ENCODE peak calls at places on chromosome 3, in nine cellular contexts. T, H, B, J, A, P, G, O and C are unnamed samples.

GRCh38 chr3:193688845-193689714 is 96.1 kb downstream of the OPA1 start:
- DNase-seq in T (no peak), H (no peak), B (no peak), J (no peak), A (no peak), P (no peak), G (no peak), O (no peak), C (no peak)

GRCh38 chr3:13191016-13191415 is 117.8 kb upstream of the IQSEC1 start:
- DNase-seq in T (no peak), H (no peak), B (no peak), J (no peak), A (no peak), P (no peak), G (no peak), O (no peak), C (no peak)

GRCh38 chr3:76940181-76940770 is 99.6 kb upstream of the ROBO2 start:
- DNase-seq in T (no peak), H (no peak), B (no peak), J (no peak), A (no peak), P (no peak), G (no peak), O (no peak), C (no peak)

GRCh38 chr3:125145751-125146475 is 66.6 kb downstream of the SLC12A8 start:
- DNase-seq in T (no peak), H (no peak), B (no peak), J (no peak), A (no peak), P (no peak), G (no peak), O (no peak), C (no peak)

GRCh38 chr3:43866529-43867353 is 176.0 kb downstream of the ABHD5 start:
- DNase-seq in T (peak), H (no peak), B (no peak), J (peak), A (no peak), P (no peak), G (no peak), O (peak), C (peak)

GRCh38 chr3:12073106-12073505 is 68.9 kb downstream of the SYN2 start:
- DNase-seq in T (no peak), H (no peak), B (no peak), J (no peak), A (no peak), P (no peak), G (no peak), O (no peak), C (no peak)

GRCh38 chr3:116135462-116135861 is 309.8 kb downstream of the LSAMP start:
- DNase-seq in T (peak), H (no peak), B (peak), J (no peak), A (no peak), P (no peak), G (no peak), O (no peak), C (peak)

GRCh38 chr3:52277071-52277964 is 1.1 kb downstream of the WDR82 start:
- DNase-seq in T (peak), H (peak), B (peak), J (peak), A (peak), P (peak), G (peak), O (peak), C (peak)

GRCh38 chr3:188052229-188052965 is 101.6 kb upstream of the LPP start:
- DNase-seq in T (no peak), H (no peak), B (peak), J (no peak), A (peak), P (peak), G (peak), O (no peak), C (peak)

GRCh38 chr3:101146946-101147345 is 153.7 kb upstream of the ABI3BP start:
- DNase-seq in T (peak), H (no peak), B (no peak), J (no peak), A (no peak), P (no peak), G (no peak), O (no peak), C (no peak)

GRCh38 chr3:33718595-33718907 is 497 bp upstream of the CLASP2 start:
- DNase-seq in T (no peak), H (no peak), B (no peak), J (no peak), A (no peak), P (no peak), G (no peak), O (no peak), C (no peak)

GRCh38 chr3:97882975-97883598 is 61.3 kb downstream of the CRYBG3 start:
- DNase-seq in T (peak), H (no peak), B (no peak), J (peak), A (peak), P (no peak), G (no peak), O (peak), C (no peak)

GRCh38 chr3:99999541-99999940 is 114.8 kb downstream of the FILIP1L start:
- DNase-seq in T (peak), H (no peak), B (no peak), J (no peak), A (no peak), P (no peak), G (no peak), O (peak), C (no peak)

GRCh38 chr3:9727041-9727595 is 4.4 kb upstream of the BRPF1 start:
- DNase-seq in T (peak), H (peak), B (no peak), J (peak), A (no peak), P (no peak), G (no peak), O (peak), C (no peak)

GRCh38 chr3:190506271-190506670 is 7.6 kb upstream of the IL1RAP start:
- DNase-seq in T (no peak), H (no peak), B (no peak), J (no peak), A (no peak), P (no peak), G (no peak), O (no peak), C (no peak)

GRCh38 chr3:177284383-177284881 is 87.2 kb upstream of the TBL1XR1 start:
- DNase-seq in T (peak), H (no peak), B (peak), J (peak), A (peak), P (peak), G (no peak), O (peak), C (peak)

GRCh38 chr3:106454497-106454896 is 585.7 kb upstream of the CBLB start:
- DNase-seq in T (no peak), H (no peak), B (no peak), J (no peak), A (no peak), P (no peak), G (no peak), O (no peak), C (no peak)

GRCh38 chr3:156605686-156606605 is 51.0 kb upstream of the SSR3 start:
- DNase-seq in T (peak), H (peak), B (peak), J (no peak), A (peak), P (peak), G (peak), O (peak), C (peak)

GRCh38 chr3:189171707-189172106 is at the start of gene TPRG1:
- DNase-seq in T (no peak), H (no peak), B (no peak), J (no peak), A (no peak), P (no peak), G (no peak), O (peak), C (no peak)

GRCh38 chr3:121477589-121477988 is 68.2 kb downstream of the POLQ start:
- DNase-seq in T (peak), H (no peak), B (no peak), J (no peak), A (no peak), P (no peak), G (no peak), O (no peak), C (peak)

GRCh38 chr3:66367979-66368378 is 132.8 kb downstream of the LRIG1 start:
- DNase-seq in T (no peak), H (no peak), B (no peak), J (no peak), A (no peak), P (no peak), G (no peak), O (no peak), C (no peak)

GRCh38 chr3:16205156-16205870 is 30.8 kb downstream of the GALNT15 start:
- DNase-seq in T (no peak), H (no peak), B (no peak), J (no peak), A (no peak), P (no peak), G (no peak), O (peak), C (no peak)

GRCh38 chr3:13544293-13544831 is 4.6 kb upstream of the FBLN2 start:
- DNase-seq in T (peak), H (no peak), B (no peak), J (peak), A (no peak), P (no peak), G (no peak), O (peak), C (no peak)

GRCh38 chr3:53846134-53846850 is at the start of the genes CHDH and IL17RB:
- DNase-seq in T (peak), H (peak), B (peak), J (peak), A (peak), P (peak), G (no peak), O (peak), C (no peak)

GRCh38 chr3:33317963-33318708 is 40.9 kb downstream of the FBXL2 start:
- DNase-seq in T (no peak), H (peak), B (no peak), J (peak), A (no peak), P (no peak), G (no peak), O (no peak), C (no peak)

GRCh38 chr3:152350139-152350538 is 81.4 kb downstream of the MBNL1 start:
- DNase-seq in T (peak), H (no peak), B (no peak), J (no peak), A (no peak), P (no peak), G (no peak), O (no peak), C (no peak)

GRCh38 chr3:116423945-116424344 is 21.3 kb downstream of the LSAMP start:
- DNase-seq in T (peak), H (no peak), B (no peak), J (no peak), A (no peak), P (no peak), G (no peak), O (no peak), C (no peak)

DNA sequence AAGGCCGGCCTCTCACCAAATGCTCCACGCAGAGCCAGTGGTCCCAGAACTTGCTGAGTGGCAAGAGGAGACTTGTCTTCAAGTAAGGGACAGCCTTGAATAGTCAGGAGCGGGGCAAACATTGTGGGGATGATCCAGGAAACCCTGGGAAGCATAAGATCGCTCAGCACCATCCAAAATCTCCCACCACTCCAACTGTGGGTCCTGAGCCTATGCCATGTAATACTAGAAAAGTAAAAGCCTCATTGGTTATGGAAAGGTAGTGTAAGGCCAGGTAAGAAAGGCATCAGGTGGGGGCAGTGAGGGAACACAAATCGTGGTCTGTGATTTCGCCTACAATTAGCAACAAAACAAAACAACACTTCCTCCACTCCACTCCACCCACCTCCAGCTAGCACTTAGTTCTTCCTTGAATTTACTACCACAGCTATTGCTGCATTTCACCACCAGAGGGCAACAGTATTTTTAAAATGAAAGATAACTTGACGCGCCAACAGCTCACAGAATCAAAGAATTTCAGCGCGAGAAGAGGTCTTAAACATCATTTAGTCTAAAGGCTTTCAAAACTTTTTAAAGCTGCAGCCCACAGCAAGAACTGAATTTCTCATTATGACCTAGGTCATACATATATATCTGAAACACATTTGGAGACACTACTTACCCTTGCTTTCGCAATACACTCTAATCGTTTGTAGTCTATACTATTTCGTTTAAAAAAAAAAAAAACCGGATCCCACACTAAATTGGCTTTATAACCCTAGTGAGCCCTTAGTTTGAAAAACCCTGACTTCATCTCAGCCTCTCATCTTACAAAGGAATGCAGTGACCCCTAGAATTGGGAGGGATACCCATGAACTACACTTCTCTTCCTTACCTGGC is 4.5 kb downstream of the RARRES1 start:
- DNase-seq in T (peak), H (peak), B (no peak), J (peak), A (peak), P (no peak), G (no peak), O (peak), C (peak)
- H3K4me3 ChIP-seq in T (no peak), H (no peak), B (no peak), J (peak), A (no peak), P (no peak), G (no peak), O (no peak), C (no peak)

GRCh38 chr3:179179979-179180758 is 32.0 kb downstream of the PIK3CA start:
- DNase-seq in T (peak), H (peak), B (no peak), J (no peak), A (no peak), P (no peak), G (no peak), O (peak), C (peak)
- H3K4me3 ChIP-seq in T (no peak), H (no peak), B (no peak), J (no peak), A (no peak), P (no peak), G (no peak), O (no peak), C (no peak)

GRCh38 chr3:107524214-107525100 is 1.7 kb downstream of the BBX start:
- DNase-seq in T (peak), H (peak), B (peak), J (peak), A (peak), P (peak), G (peak), O (peak), C (peak)
- H3K4me3 ChIP-seq in T (peak), H (peak), B (peak), J (peak), A (peak), P (peak), G (peak), O (peak), C (peak)

DNA sequence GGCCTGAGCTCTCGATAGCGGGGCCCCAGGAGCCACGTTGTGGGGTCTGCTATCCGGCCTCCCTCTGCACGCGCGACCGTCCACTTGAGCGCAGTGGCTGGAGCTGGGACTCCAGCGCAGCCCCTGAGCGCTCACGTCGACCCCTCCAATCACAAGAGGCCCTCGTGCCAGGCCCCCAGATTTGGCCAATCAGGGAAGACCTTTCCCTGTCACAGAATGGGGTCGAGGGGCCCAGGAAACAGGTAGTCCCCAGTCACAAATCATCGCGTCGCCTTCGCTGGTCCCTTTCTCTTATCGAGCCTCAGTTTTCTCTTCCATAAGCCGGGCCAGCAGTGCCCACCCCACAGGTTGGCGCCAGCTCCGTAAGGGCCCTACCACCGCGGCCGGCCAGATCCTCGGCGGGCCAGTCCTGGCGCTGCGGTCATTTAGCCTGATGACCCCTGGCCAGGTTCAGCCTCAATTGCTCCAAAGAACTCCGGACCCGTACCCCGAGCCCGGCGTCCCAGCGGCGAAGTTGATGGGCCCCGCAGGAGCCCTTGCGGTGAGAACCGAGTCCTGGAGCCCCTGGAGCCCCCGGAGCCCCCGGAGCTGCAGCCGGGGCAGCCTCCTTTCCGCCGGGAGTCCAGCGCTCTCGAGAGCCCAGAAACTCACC is 435 bp downstream of the ALDH1L1 start:
- DNase-seq in T (peak), H (no peak), B (peak), J (no peak), A (peak), P (peak), G (peak), O (peak), C (peak)
- H3K4me3 ChIP-seq in T (no peak), H (no peak), B (peak), J (peak), A (peak), P (no peak), G (peak), O (peak), C (peak)

GRCh38 chr3:149152420-149152819 is 23.0 kb downstream of the HPS3 start:
- DNase-seq in T (peak), H (peak), B (no peak), J (no peak), A (no peak), P (no peak), G (no peak), O (peak), C (peak)

GRCh38 chr3:149153402-149153801 is 24.0 kb downstream of the HPS3 start:
- DNase-seq in T (no peak), H (no peak), B (no peak), J (no peak), A (no peak), P (no peak), G (no peak), O (peak), C (no peak)

GRCh38 chr3:149150436-149150835 is 21.0 kb downstream of the HPS3 start:
- DNase-seq in T (no peak), H (no peak), B (no peak), J (no peak), A (no peak), P (no peak), G (no peak), O (no peak), C (no peak)

GRCh38 chr3:149145926-149146325 is 16.5 kb downstream of the HPS3 start:
- DNase-seq in T (no peak), H (peak), B (no peak), J (no peak), A (no peak), P (no peak), G (no peak), O (no peak), C (no peak)

DNA sequence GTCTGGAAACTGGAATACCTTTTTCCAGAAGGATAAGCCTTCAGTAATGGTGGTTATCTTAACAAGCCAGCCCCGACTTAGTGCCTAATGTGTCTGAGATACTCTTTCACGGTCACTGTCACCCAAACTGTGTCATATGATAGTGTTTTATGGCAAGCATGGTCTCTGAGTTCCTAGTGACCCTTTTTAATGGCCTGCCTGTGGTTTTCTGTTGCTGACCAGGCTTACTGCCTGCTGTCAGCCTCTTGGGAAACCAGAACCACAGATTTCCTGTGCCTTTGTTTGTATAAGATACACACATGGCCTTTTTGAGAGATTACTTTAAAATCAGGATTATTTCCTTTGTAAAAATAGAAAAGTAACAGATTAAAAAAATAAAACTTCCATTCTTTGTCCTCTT is 22.4 kb downstream of the HPS3 start:
- DNase-seq in T (peak), H (no peak), B (no peak), J (no peak), A (no peak), P (no peak), G (no peak), O (no peak), C (no peak)
- H3K4me3 ChIP-seq in T (no peak), H (no peak), B (no peak), J (no peak), A (no peak), P (no peak), G (no peak), O (no peak), C (no peak)